ENCODE peak calls at places on chromosome 16, in five cellular contexts. Q is H1, K is testis, N is A549, R is NB4. H is an unnamed sample.

GRCh38 chr16:67013823-67014640 is 14.9 kb upstream of the CBFB start:
- DNase-seq in K (peak), Q (no peak), R (peak), N (peak), H (no peak)

GRCh38 chr16:17318200-17318599 is 152.6 kb downstream of the XYLT1 start:
- DNase-seq in N (no peak), Q (no peak), R (peak), K (peak), H (no peak)

GRCh38 chr16:21001262-21001661 is 100.7 kb downstream of the LYRM1 start:
- DNase-seq in Q (no peak), R (peak), N (peak), K (peak), H (no peak)

GRCh38 chr16:11957591-11958395 is 7.2 kb upstream of the TNFRSF17 start:
- DNase-seq in Q (no peak), R (no peak), N (no peak), K (no peak), H (no peak)

GRCh38 chr16:31486036-31486435 is 3.1 kb downstream of the SLC5A2 start:
- DNase-seq in Q (no peak), R (no peak), N (no peak), K (no peak), H (no peak)

GRCh38 chr16:50259334-50260205 is 6.8 kb upstream of the ADCY7 start:
- DNase-seq in R (peak), N (no peak), K (peak), Q (no peak), H (no peak)

GRCh38 chr16:81492307-81492706 is 47.7 kb downstream of the CMIP start:
- DNase-seq in Q (no peak), K (no peak), R (no peak), N (no peak), H (no peak)

GRCh38 chr16:24508614-24509013 is 30.8 kb upstream of the RBBP6 start:
- DNase-seq in Q (no peak), K (no peak), N (no peak), R (no peak), H (no peak)

GRCh38 chr16:59192551-59193199 is 458.6 kb upstream of the GOT2 start:
- DNase-seq in N (no peak), R (peak), Q (no peak), K (peak), H (no peak)
- TF ChIP-seq CTCF in N (peak), R (peak), Q (peak), K (peak), H (no peak)

GRCh38 chr16:68737046-68737729 is at the start of gene CDH1:
- DNase-seq in N (no peak), K (peak), R (no peak), Q (peak), H (no peak)
- TF ChIP-seq POLR2A in N (no peak), K (no peak), R (no peak), Q (peak), H (peak)

GRCh38 chr16:85657996-85658395 is 30.8 kb downstream of the GINS2 start:
- DNase-seq in N (no peak), R (no peak), Q (no peak), K (no peak), H (no peak)

GRCh38 chr16:85658504-85659326 is 30.0 kb downstream of the GINS2 start:
- DNase-seq in K (no peak), N (no peak), R (no peak), Q (no peak), H (no peak)

GRCh38 chr16:85656351-85657266 is 32.1 kb downstream of the GINS2 start:
- DNase-seq in N (no peak), Q (no peak), K (no peak), R (no peak), H (no peak)

GRCh38 chr16:85655216-85656129 is 33.3 kb downstream of the GINS2 start:
- DNase-seq in Q (no peak), N (no peak), K (no peak), R (peak), H (no peak)

DNA sequence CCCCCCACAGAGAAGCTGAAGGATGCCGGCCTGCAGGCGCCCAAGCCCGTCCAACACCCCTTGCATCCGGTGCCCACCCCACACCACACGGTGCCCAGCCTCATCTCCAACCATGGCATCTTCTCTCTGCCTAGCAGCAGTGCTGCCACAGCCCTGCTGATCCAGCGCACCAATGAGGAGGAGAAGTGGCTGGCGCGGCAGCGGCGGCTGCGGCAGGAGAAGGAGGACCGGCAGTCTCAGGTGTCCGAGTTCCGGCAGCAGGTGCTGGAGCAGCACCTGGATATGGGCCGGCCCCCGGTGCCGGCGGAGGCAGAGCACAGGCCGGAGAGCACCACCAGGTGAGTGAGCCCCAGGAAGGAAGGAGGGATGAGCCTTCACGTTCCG is 31.5 kb downstream of the GINS2 start:
- DNase-seq in R (no peak), N (no peak), Q (no peak), K (no peak), H (no peak)
- TF ChIP-seq CTCF in R (no peak), N (no peak), Q (no peak), K (no peak), H (no peak)

DNA sequence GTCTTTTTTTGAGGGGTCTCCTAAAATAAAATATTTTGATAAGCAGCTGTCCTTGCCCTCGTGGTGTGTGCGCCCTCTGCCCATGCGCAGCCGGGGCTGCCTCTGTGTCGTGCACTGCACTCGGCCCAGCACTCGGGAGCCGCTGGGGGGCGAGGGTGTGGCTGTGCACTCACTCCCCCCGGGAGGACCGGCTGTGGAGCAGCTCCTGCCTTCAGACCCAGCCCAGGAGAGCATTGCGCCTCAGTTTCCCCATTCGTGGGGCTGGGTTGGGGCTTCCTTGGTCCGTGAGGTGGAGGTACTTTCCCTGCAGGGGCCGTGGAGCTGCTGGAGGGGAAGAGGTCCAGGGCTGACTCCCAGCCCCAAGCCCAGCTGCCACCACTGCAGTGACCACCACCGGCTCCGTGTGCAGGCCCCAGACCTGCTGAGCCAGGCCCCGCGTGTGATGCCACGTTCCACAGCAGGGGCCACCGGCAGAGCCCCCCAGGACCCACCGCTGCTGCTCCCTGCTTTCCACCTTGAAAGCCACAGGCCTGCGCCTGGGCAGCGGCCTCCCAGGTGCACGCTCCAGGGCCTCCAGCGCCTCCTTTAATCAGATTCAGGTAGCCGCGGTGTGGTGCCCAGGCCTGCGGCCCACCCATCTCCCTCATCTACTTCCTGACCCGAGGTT is 6.3 kb upstream of the IL17C start:
- DNase-seq in R (no peak), N (no peak), Q (no peak), K (no peak), H (no peak)
- TF ChIP-seq POLR2A in R (no peak), N (no peak), Q (no peak), K (no peak), H (no peak)

GRCh38 chr16:70548936-70549335 is 25.3 kb downstream of the SF3B3 start:
- DNase-seq in N (no peak), Q (no peak), K (no peak), R (no peak), H (no peak)
- TF ChIP-seq CTCF in N (no peak), Q (no peak), K (no peak), R (no peak), H (no peak)

DNA sequence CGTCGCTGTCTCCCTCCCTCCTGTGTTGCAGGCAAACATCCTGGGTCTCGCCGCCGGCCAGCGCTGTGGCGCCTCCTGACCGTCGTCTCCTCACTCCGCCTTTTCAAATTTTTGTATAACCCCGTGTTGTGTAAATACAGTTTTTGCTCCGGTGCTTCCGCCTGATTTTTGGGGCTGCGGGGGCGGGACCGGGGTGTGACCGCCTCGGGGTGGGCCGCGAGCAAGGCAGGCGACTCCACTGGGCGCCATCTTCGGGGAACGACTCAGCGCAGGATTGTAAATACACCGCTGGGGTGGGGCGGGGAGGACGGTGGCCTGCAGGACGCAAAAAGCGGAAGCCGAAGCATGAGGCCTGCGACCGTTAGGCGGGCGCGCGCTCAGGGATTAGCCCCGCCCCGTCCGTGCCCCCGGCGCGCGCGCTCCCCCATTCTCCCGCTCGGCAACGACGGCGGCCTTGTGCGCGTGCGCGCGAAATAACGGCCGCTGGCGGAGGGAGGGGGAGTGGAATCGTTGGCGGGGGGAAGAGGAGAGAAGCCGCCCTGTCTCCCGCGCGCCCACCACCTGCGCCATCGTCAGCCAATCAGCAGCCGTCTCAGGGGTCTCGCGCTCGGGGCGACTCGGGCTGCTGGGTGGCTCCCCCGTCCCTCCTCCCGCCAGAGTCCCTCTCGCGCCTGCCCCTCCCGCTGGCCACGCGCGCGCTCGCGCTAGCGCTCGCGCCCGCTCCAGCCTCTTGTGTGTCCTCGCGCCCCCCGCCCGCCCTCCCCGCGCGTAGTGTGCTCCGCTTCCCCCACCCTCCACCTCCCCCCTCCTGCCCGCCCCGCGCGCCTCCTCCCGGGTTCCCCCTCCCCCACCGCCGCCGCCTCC is 865 bp upstream of the MAZ start:
- DNase-seq in Q (peak), N (peak), R (peak), K (peak), H (peak)
- TF ChIP-seq POLR2A in Q (peak), N (peak), R (peak), K (peak), H (peak)

DNA sequence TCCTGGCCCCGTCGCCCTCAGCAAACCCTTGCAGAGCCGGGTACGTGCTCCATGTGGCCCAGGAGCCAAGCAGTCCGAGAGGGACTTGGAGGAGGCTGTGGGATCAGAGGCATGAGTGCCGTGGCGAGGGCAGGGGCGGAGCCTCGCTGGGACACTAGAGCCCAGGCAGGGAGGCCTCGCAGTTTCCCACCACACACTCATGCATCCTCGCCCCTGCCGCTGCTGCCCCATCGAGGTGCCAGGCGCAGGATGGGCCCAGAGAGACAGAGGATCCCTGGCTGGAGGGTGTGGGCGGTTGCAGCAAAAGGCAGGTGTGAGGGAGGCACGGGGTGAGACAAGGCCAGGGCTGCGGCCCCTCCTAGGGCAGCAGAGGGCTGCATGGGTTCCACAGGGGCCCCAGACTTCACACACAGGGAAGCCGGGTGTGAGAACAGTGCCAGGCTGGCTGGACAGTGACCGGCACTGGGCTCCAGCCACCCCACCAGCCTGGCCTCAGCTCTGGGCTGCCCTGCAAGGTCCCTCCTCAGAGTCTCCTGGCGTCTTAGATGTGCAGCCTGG is 7.7 kb downstream of the BCAR1 start:
- DNase-seq in R (no peak), K (no peak), N (no peak), Q (no peak), H (no peak)
- TF ChIP-seq CTCF in R (no peak), K (no peak), N (no peak), Q (no peak), H (no peak)

DNA sequence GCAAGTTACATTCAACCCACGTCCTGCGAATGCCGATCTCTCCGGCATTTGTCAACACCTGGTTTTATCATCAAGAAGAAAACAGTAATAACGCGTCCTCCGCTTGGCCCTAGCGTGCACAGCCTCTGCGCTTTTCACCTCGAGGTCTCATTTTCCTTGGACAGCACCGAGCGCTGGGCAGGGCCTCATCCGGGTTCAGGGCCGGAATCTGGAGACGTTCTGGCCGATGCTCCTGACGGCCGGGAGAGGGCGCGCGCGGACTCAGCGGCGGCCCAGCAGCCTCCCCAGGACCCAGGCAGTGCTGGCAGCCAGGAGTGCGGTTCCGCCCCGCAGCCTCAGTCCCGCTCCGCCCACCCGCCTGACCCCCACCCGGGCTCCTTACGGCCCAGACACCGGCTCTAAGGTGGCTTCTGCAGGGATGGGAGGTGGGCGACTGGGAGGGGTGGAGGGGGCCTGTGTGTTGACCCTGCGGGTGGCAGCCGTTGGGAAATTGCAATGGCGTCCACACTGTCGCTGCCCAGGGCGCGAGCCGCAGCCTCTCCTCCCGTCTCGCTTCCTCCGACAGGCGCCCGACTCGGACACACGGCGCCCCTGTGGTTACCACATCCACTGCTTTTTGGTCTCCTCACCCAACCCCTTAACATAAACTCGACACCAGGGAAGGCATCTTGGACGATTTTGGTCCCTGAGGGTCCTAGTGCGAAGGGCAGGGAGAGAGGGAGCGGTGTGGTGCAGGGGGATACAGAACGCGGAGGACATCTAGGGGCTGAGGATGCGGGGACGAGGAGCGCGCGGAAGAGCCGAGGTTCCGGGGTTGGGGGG is 7.4 kb upstream of the FLYWCH1 start:
- DNase-seq in K (peak), Q (no peak), N (peak), R (peak), H (no peak)
- TF ChIP-seq POLR2A in K (no peak), Q (no peak), N (peak), R (peak), H (peak)

H was measured in esophagus squamous epithelium.